ENCODE peak calls at places on chromosomes 13 and 19, in ten cellular contexts. I is SK-N-SH, Z is ovary, V is H1, A is stomach, C is A549, N is tibial nerve, Q is upper lobe of left lung, R is suprapubic skin, X is esophagus muscularis mucosa. S is an unnamed sample.

GRCh38 chr19:13027031-13027430 is 31.8 kb downstream of the NFIX start:
- DNase-seq in X (no peak), V (no peak), A (no peak), N (no peak), I (no peak), Q (no peak), R (no peak), C (no peak), Z (no peak), S (no peak)

GRCh38 chr19:29843180-29844051 is 31.6 kb downstream of the CCNE1 start:
- DNase-seq in R (peak), I (no peak), V (no peak), C (no peak), X (peak), N (peak), Q (no peak), A (no peak), Z (peak), S (peak)

GRCh38 chr19:28234637-28235036 is 978.3 kb downstream of the UQCRFS1 start:
- DNase-seq in V (no peak), X (no peak), R (no peak), C (no peak), N (no peak), Z (no peak), I (no peak), A (no peak), Q (no peak), S (no peak)

GRCh38 chr13:81929988-81930387 is 1589.1 kb upstream of the SPRY2 start:
- DNase-seq in A (no peak), Z (no peak), N (no peak), X (no peak), R (no peak), Q (no peak), I (peak), C (peak), V (no peak), S (no peak)

GRCh38 chr19:1267441-1268391 is 1.4 kb upstream of the CIRBP start:
- DNase-seq in Q (no peak), A (no peak), N (no peak), C (no peak), R (peak), I (no peak), Z (peak), X (no peak), V (no peak), S (no peak)

GRCh38 chr13:87798536-87798935 is 127.4 kb downstream of the SLITRK5 start:
- DNase-seq in Q (no peak), X (no peak), R (no peak), I (peak), V (no peak), N (no peak), A (no peak), Z (no peak), C (no peak), S (no peak)

GRCh38 chr13:97165527-97166425 is 56.4 kb upstream of the MBNL2 start:
- DNase-seq in N (no peak), I (no peak), R (no peak), Q (no peak), Z (no peak), X (no peak), C (peak), A (no peak), V (no peak), S (no peak)

GRCh38 chr13:32881074-32881791 is 135.0 kb upstream of the KL start:
- DNase-seq in X (no peak), Z (no peak), Q (no peak), A (no peak), C (no peak), I (no peak), R (no peak), N (no peak), V (no peak), S (no peak)

GRCh38 chr19:9834302-9834725 is 804 bp upstream of the PIN1 start:
- DNase-seq in I (no peak), C (no peak), A (no peak), Q (no peak), Z (no peak), X (no peak), V (no peak), R (no peak), N (no peak), S (no peak)
- H3K27ac ChIP-seq in I (peak), C (no peak), A (no peak), Q (no peak), Z (no peak), X (peak), V (no peak), R (no peak), N (peak), S (peak)

DNA sequence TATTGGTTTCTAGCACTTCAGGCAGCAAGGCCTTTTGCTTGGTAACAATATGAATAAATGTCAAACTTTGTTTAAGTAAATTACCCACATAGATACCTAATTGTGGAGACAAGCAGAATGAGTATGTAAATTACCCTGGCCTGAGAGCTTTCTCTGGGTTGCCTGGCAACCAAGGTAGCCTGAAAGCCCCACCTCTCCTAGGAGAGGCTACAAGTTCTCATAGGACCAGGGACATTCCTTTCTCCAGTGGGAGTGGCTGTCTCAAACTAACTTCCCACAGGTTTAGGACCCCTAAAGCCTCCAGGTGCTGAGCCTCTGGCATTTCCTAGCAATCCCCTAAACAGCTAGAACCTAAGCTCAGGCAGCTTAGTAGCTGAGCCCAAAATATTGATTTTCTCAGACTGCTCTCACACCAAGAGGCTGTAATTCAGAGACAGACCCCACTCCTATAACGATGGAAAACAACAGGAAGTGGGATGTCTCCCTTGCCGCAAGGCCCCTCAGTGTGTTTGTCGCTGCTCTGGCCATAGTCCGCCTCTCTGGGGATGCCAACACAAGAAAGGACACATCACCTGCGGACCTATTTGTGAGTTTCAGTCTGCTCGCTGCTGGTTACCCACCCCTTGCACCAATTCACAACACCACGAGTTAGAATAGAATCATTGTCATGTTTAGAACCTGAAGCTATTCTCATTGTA is 207.3 kb downstream of the DLEU7 start:
- DNase-seq in R (no peak), X (no peak), A (no peak), Z (no peak), V (peak), C (no peak), N (no peak), I (no peak), Q (no peak), S (no peak)
- TF ChIP-seq EP300 in R (no peak), X (no peak), A (no peak), Z (no peak), V (no peak), C (no peak), N (no peak), I (no peak), Q (no peak), S (no peak)

GRCh38 chr19:42343344-42344110 is 18.1 kb downstream of the MEGF8 start:
- DNase-seq in A (no peak), I (peak), Q (no peak), Z (no peak), N (no peak), V (no peak), X (no peak), C (no peak), R (no peak), S (no peak)
- TF ChIP-seq CTCF in A (no peak), I (peak), Q (no peak), Z (no peak), N (no peak), V (peak), X (no peak), C (peak), R (no peak), S (no peak)

DNA sequence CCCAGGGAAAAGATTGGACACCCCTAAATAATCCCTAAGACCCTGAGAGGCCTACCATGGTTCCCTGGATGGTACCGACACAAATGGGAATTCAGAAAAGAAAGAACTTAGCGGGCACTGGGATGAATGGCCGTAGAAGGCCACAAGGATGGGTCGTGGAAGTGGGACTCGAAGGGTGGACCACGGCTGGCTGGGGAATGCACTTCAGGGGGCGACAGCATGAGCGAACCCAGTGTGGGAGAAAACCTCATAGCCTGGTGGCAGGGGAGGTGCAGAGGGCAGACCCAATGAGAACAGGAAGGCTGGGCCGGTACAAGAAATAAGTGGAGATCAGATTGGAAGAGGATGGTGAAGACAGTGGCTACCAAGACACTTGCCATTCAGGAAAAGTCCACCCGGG is 28.7 kb downstream of the LATS2 start:
- DNase-seq in R (no peak), Q (no peak), V (no peak), Z (no peak), I (no peak), C (no peak), N (no peak), X (no peak), A (no peak), S (no peak)
- H3K27ac ChIP-seq in R (peak), Q (peak), V (no peak), Z (no peak), I (no peak), C (no peak), N (peak), X (peak), A (peak), S (peak)

GRCh38 chr13:49307365-49307764 is 59.6 kb downstream of the CDADC1 start:
- DNase-seq in C (no peak), V (no peak), I (no peak), Z (no peak), R (no peak), X (no peak), N (peak), Q (no peak), A (no peak), S (no peak)

GRCh38 chr13:49308977-49309408 is 61.3 kb downstream of the CDADC1 start:
- DNase-seq in Z (peak), V (no peak), X (no peak), A (peak), I (no peak), R (no peak), N (peak), Q (no peak), C (no peak), S (no peak)

GRCh38 chr13:49310251-49310650 is 62.5 kb downstream of the CDADC1 start:
- DNase-seq in X (no peak), V (no peak), R (no peak), Z (no peak), I (no peak), Q (no peak), N (no peak), C (no peak), A (no peak), S (no peak)

GRCh38 chr13:49305824-49306425 is 58.2 kb downstream of the CDADC1 start:
- DNase-seq in V (no peak), C (no peak), I (no peak), Q (no peak), A (no peak), Z (no peak), N (no peak), R (no peak), X (no peak), S (no peak)

GRCh38 chr13:49308104-49308875 is 60.6 kb downstream of the CDADC1 start:
- DNase-seq in R (peak), C (no peak), Z (peak), A (peak), N (peak), Q (peak), V (no peak), X (no peak), I (no peak), S (peak)
- TF ChIP-seq EP300 in R (peak), C (no peak), Z (peak), A (peak), N (peak), Q (peak), V (no peak), X (peak), I (no peak), S (peak)

DNA sequence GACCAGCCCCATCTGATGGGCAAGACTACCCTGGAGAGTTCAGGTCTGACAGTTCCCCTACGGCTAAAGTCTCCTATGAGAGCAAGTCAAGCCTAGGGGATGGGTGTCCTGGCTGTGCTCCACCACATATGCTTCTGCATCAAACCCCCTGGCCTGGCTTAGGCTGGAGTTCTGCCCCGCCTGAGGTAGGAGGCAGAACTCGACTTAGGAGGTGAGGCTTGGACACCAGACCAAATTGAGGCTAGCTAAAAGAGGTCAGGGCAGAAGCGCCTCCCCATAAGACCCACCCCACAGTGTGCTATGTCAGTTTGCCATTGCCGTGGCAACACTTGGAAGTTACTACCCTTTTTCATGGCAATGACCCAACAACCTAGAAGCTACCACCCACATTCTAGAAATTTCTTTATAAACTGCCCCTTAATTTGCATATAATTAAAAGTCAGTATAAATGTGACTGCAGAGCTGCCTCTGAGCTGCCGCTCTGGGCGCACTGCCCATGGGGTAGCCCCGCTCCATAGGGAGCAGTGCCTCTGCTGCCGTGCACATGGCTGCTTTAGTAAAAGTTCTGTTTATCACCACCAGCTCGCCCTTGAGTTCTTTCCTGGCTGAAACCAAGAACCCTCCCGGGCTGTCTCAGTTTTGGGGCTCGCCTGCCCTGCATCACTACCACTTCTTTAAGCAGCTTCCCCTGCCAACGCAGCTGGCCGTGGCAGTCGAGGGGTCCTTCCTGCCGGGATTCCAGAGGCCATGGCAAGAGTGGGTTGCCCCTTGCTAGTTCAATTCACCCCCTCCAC is 20.2 kb downstream of the AP1M1 start:
- DNase-seq in X (no peak), I (no peak), R (no peak), V (no peak), Z (no peak), C (no peak), A (no peak), N (no peak), Q (no peak), S (no peak)
- TF ChIP-seq CTCF in X (no peak), I (no peak), R (no peak), V (no peak), Z (no peak), C (no peak), A (no peak), N (no peak), Q (no peak), S (no peak)

GRCh38 chr13:58884353-58884752 is 1252.8 kb downstream of the PCDH17 start:
- DNase-seq in N (no peak), Q (no peak), Z (no peak), V (no peak), I (no peak), R (no peak), A (no peak), X (no peak), C (no peak), S (no peak)
- H3K27ac ChIP-seq in N (no peak), Q (no peak), Z (no peak), V (no peak), I (no peak), R (no peak), A (no peak), X (no peak), C (no peak), S (no peak)

GRCh38 chr13:22062478-22063205 is 391.8 kb downstream of the FGF9 start:
- DNase-seq in Z (no peak), X (peak), V (no peak), Q (no peak), I (no peak), N (no peak), A (no peak), R (no peak), C (no peak), S (no peak)
- TF ChIP-seq EP300 in Z (no peak), X (no peak), V (no peak), Q (no peak), I (no peak), N (no peak), A (no peak), R (no peak), C (no peak), S (no peak)

S was measured in transverse colon.